ENCODE peak calls at places on chromosomes 11 and 22, in seven cellular contexts. One of them, this sample, is unnamed.

GRCh38 chr11:132142102-132142501 is 771.7 kb downstream of the NTM start:
- DNase-seq in cerebellar cortex: no peak
- DNase-seq in psoas muscle: no peak
- DNase-seq in CD8-positive, alpha-beta T cell: no peak
- DNase-seq in hippocampal formation: no peak
- DNase-seq in activated T-cell treated with anti-CD3 and anti-CD28 coated beads for 48 hours: no peak
- DNase-seq in T1000: no peak
- DNase-seq in this sample: no peak

GRCh38 chr11:107747622-107748021 is 35.8 kb upstream of the SLN start:
- DNase-seq in cerebellar cortex: no peak
- DNase-seq in psoas muscle: no peak
- DNase-seq in CD8-positive, alpha-beta T cell: no peak
- DNase-seq in hippocampal formation: no peak
- DNase-seq in activated T-cell treated with anti-CD3 and anti-CD28 coated beads for 48 hours: no peak
- DNase-seq in T1000: no peak
- DNase-seq in this sample: no peak

GRCh38 chr11:123065634-123066033 is 3.7 kb upstream of the HSPA8 start:
- DNase-seq in cerebellar cortex: no peak
- DNase-seq in psoas muscle: no peak
- DNase-seq in CD8-positive, alpha-beta T cell: no peak
- DNase-seq in hippocampal formation: no peak
- DNase-seq in activated T-cell treated with anti-CD3 and anti-CD28 coated beads for 48 hours: no peak
- DNase-seq in T1000: no peak
- DNase-seq in this sample: no peak

GRCh38 chr11:96752221-96752620 is 362.4 kb downstream of the JRKL start:
- DNase-seq in cerebellar cortex: no peak
- DNase-seq in psoas muscle: no peak
- DNase-seq in CD8-positive, alpha-beta T cell: no peak
- DNase-seq in hippocampal formation: no peak
- DNase-seq in activated T-cell treated with anti-CD3 and anti-CD28 coated beads for 48 hours: no peak
- DNase-seq in T1000: no peak
- DNase-seq in this sample: no peak

GRCh38 chr11:2203440-2204259 is 32.0 kb upstream of the TH start:
- DNase-seq in cerebellar cortex: no peak
- DNase-seq in psoas muscle: peak
- DNase-seq in CD8-positive, alpha-beta T cell: no peak
- DNase-seq in hippocampal formation: no peak
- DNase-seq in activated T-cell treated with anti-CD3 and anti-CD28 coated beads for 48 hours: no peak
- DNase-seq in T1000: no peak
- DNase-seq in this sample: peak

GRCh38 chr22:41229730-41230398 is 10.9 kb downstream of the CHADL start:
- DNase-seq in cerebellar cortex: no peak
- DNase-seq in psoas muscle: no peak
- DNase-seq in CD8-positive, alpha-beta T cell: no peak
- DNase-seq in hippocampal formation: no peak
- DNase-seq in activated T-cell treated with anti-CD3 and anti-CD28 coated beads for 48 hours: no peak
- DNase-seq in T1000: no peak
- DNase-seq in this sample: no peak

GRCh38 chr11:54946429-54946828 is 239.8 kb downstream of the OR4A5 start:
- DNase-seq in cerebellar cortex: no peak
- DNase-seq in psoas muscle: no peak
- DNase-seq in CD8-positive, alpha-beta T cell: no peak
- DNase-seq in hippocampal formation: no peak
- DNase-seq in activated T-cell treated with anti-CD3 and anti-CD28 coated beads for 48 hours: no peak
- DNase-seq in T1000: no peak
- DNase-seq in this sample: no peak

GRCh38 chr22:33823552-33823951 is 96.7 kb downstream of the LARGE1 start:
- DNase-seq in cerebellar cortex: no peak
- DNase-seq in psoas muscle: no peak
- DNase-seq in CD8-positive, alpha-beta T cell: no peak
- DNase-seq in hippocampal formation: no peak
- DNase-seq in activated T-cell treated with anti-CD3 and anti-CD28 coated beads for 48 hours: no peak
- DNase-seq in T1000: no peak
- DNase-seq in this sample: no peak

GRCh38 chr22:49099496-49100124 is 728.1 kb downstream of the BRD1 start:
- DNase-seq in cerebellar cortex: no peak
- DNase-seq in psoas muscle: peak
- DNase-seq in CD8-positive, alpha-beta T cell: no peak
- DNase-seq in hippocampal formation: no peak
- DNase-seq in activated T-cell treated with anti-CD3 and anti-CD28 coated beads for 48 hours: no peak
- DNase-seq in T1000: no peak
- DNase-seq in this sample: no peak

GRCh38 chr11:66373261-66373660 is 1.7 kb upstream of the SLC29A2 start:
- DNase-seq in cerebellar cortex: no peak
- DNase-seq in psoas muscle: peak
- DNase-seq in CD8-positive, alpha-beta T cell: no peak
- DNase-seq in hippocampal formation: no peak
- DNase-seq in activated T-cell treated with anti-CD3 and anti-CD28 coated beads for 48 hours: no peak
- DNase-seq in T1000: no peak
- DNase-seq in this sample: no peak

GRCh38 chr11:62599909-62600308 is 1.8 kb downstream of the MTA2 start:
- DNase-seq in cerebellar cortex: no peak
- DNase-seq in psoas muscle: peak
- DNase-seq in CD8-positive, alpha-beta T cell: no peak
- DNase-seq in hippocampal formation: no peak
- DNase-seq in activated T-cell treated with anti-CD3 and anti-CD28 coated beads for 48 hours: no peak
- DNase-seq in T1000: no peak
- DNase-seq in this sample: no peak

GRCh38 chr11:114082415-114082748 is 22.9 kb downstream of the ZBTB16 start:
- DNase-seq in cerebellar cortex: no peak
- DNase-seq in psoas muscle: peak
- DNase-seq in CD8-positive, alpha-beta T cell: no peak
- DNase-seq in hippocampal formation: no peak
- DNase-seq in activated T-cell treated with anti-CD3 and anti-CD28 coated beads for 48 hours: no peak
- DNase-seq in T1000: no peak
- DNase-seq in this sample: no peak

GRCh38 chr11:35418847-35419712 is at the start of gene SLC1A2:
- DNase-seq in cerebellar cortex: peak
- DNase-seq in psoas muscle: peak
- DNase-seq in CD8-positive, alpha-beta T cell: no peak
- DNase-seq in hippocampal formation: peak
- DNase-seq in activated T-cell treated with anti-CD3 and anti-CD28 coated beads for 48 hours: no peak
- DNase-seq in T1000: no peak
- DNase-seq in this sample: no peak

GRCh38 chr11:34417203-34417602 is 21.5 kb upstream of the CAT start:
- DNase-seq in cerebellar cortex: no peak
- DNase-seq in psoas muscle: no peak
- DNase-seq in CD8-positive, alpha-beta T cell: no peak
- DNase-seq in hippocampal formation: no peak
- DNase-seq in activated T-cell treated with anti-CD3 and anti-CD28 coated beads for 48 hours: no peak
- DNase-seq in T1000: no peak
- DNase-seq in this sample: no peak

GRCh38 chr11:57446055-57446454 is 14.3 kb upstream of the RTN4RL2 start:
- DNase-seq in cerebellar cortex: no peak
- DNase-seq in psoas muscle: no peak
- DNase-seq in CD8-positive, alpha-beta T cell: no peak
- DNase-seq in hippocampal formation: no peak
- DNase-seq in activated T-cell treated with anti-CD3 and anti-CD28 coated beads for 48 hours: no peak
- DNase-seq in T1000: no peak
- DNase-seq in this sample: no peak

GRCh38 chr22:20247010-20247505 is 21.1 kb downstream of the RTN4R start:
- DNase-seq in cerebellar cortex: no peak
- DNase-seq in psoas muscle: no peak
- DNase-seq in CD8-positive, alpha-beta T cell: no peak
- DNase-seq in hippocampal formation: no peak
- DNase-seq in activated T-cell treated with anti-CD3 and anti-CD28 coated beads for 48 hours: no peak
- DNase-seq in T1000: no peak
- DNase-seq in this sample: no peak

GRCh38 chr11:124716596-124716995 is 23.1 kb upstream of the NRGN start:
- DNase-seq in cerebellar cortex: no peak
- DNase-seq in psoas muscle: no peak
- DNase-seq in CD8-positive, alpha-beta T cell: no peak
- DNase-seq in hippocampal formation: no peak
- DNase-seq in activated T-cell treated with anti-CD3 and anti-CD28 coated beads for 48 hours: no peak
- DNase-seq in T1000: no peak
- DNase-seq in this sample: no peak

GRCh38 chr11:91624021-91624420 is 600.6 kb upstream of the FAT3 start:
- DNase-seq in cerebellar cortex: no peak
- DNase-seq in psoas muscle: no peak
- DNase-seq in CD8-positive, alpha-beta T cell: no peak
- DNase-seq in hippocampal formation: no peak
- DNase-seq in activated T-cell treated with anti-CD3 and anti-CD28 coated beads for 48 hours: no peak
- DNase-seq in T1000: no peak
- DNase-seq in this sample: no peak

GRCh38 chr11:1570531-1570895 is 1.6 kb downstream of the DUSP8 start:
- DNase-seq in cerebellar cortex: no peak
- DNase-seq in psoas muscle: no peak
- DNase-seq in CD8-positive, alpha-beta T cell: no peak
- DNase-seq in hippocampal formation: no peak
- DNase-seq in activated T-cell treated with anti-CD3 and anti-CD28 coated beads for 48 hours: no peak
- DNase-seq in T1000: no peak
- DNase-seq in this sample: peak

GRCh38 chr22:17443413-17444203 is 74.3 kb downstream of the CECR2 start:
- DNase-seq in cerebellar cortex: peak
- DNase-seq in psoas muscle: peak
- DNase-seq in CD8-positive, alpha-beta T cell: no peak
- DNase-seq in hippocampal formation: no peak
- DNase-seq in activated T-cell treated with anti-CD3 and anti-CD28 coated beads for 48 hours: no peak
- DNase-seq in T1000: no peak
- DNase-seq in this sample: no peak

GRCh38 chr11:33552756-33553155 is 147.9 kb downstream of the C11orf91 start:
- DNase-seq in cerebellar cortex: no peak
- DNase-seq in psoas muscle: no peak
- DNase-seq in CD8-positive, alpha-beta T cell: no peak
- DNase-seq in hippocampal formation: no peak
- DNase-seq in activated T-cell treated with anti-CD3 and anti-CD28 coated beads for 48 hours: no peak
- DNase-seq in T1000: no peak
- DNase-seq in this sample: no peak

GRCh38 chr22:40203568-40203967 is 25.8 kb downstream of the TNRC6B start:
- DNase-seq in cerebellar cortex: peak
- DNase-seq in psoas muscle: no peak
- DNase-seq in CD8-positive, alpha-beta T cell: peak
- DNase-seq in hippocampal formation: no peak
- DNase-seq in activated T-cell treated with anti-CD3 and anti-CD28 coated beads for 48 hours: no peak
- DNase-seq in T1000: no peak
- DNase-seq in this sample: no peak

GRCh38 chr22:19765477-19766234 is 5.1 kb downstream of the TBX1 start:
- DNase-seq in cerebellar cortex: no peak
- DNase-seq in psoas muscle: no peak
- DNase-seq in CD8-positive, alpha-beta T cell: peak
- DNase-seq in hippocampal formation: no peak
- DNase-seq in activated T-cell treated with anti-CD3 and anti-CD28 coated beads for 48 hours: no peak
- DNase-seq in T1000: no peak
- DNase-seq in this sample: peak

GRCh38 chr11:109939176-109939810 is 153.9 kb upstream of the ZC3H12C start:
- DNase-seq in cerebellar cortex: peak
- DNase-seq in psoas muscle: no peak
- DNase-seq in CD8-positive, alpha-beta T cell: no peak
- DNase-seq in hippocampal formation: no peak
- DNase-seq in activated T-cell treated with anti-CD3 and anti-CD28 coated beads for 48 hours: no peak
- DNase-seq in T1000: no peak
- DNase-seq in this sample: no peak

GRCh38 chr11:66467034-66467659 is 442 bp downstream of the PELI3 start:
- DNase-seq in cerebellar cortex: peak
- DNase-seq in psoas muscle: peak
- DNase-seq in CD8-positive, alpha-beta T cell: no peak
- DNase-seq in hippocampal formation: no peak
- DNase-seq in activated T-cell treated with anti-CD3 and anti-CD28 coated beads for 48 hours: peak
- DNase-seq in T1000: peak
- DNase-seq in this sample: peak

GRCh38 chr11:121892131-121892681 is 223.8 kb downstream of the BLID start:
- DNase-seq in cerebellar cortex: no peak
- DNase-seq in psoas muscle: peak
- DNase-seq in CD8-positive, alpha-beta T cell: no peak
- DNase-seq in hippocampal formation: no peak
- DNase-seq in activated T-cell treated with anti-CD3 and anti-CD28 coated beads for 48 hours: no peak
- DNase-seq in T1000: no peak
- DNase-seq in this sample: no peak

GRCh38 chr11:89463381-89463780 is 27.8 kb downstream of the NOX4 start:
- DNase-seq in cerebellar cortex: no peak
- DNase-seq in psoas muscle: no peak
- DNase-seq in CD8-positive, alpha-beta T cell: no peak
- DNase-seq in hippocampal formation: no peak
- DNase-seq in activated T-cell treated with anti-CD3 and anti-CD28 coated beads for 48 hours: no peak
- DNase-seq in T1000: no peak
- DNase-seq in this sample: no peak

GRCh38 chr11:76074178-76075112 is 131.9 kb downstream of the WNT11 start:
- DNase-seq in cerebellar cortex: no peak
- DNase-seq in psoas muscle: no peak
- DNase-seq in CD8-positive, alpha-beta T cell: no peak
- DNase-seq in hippocampal formation: no peak
- DNase-seq in activated T-cell treated with anti-CD3 and anti-CD28 coated beads for 48 hours: no peak
- DNase-seq in T1000: no peak
- DNase-seq in this sample: no peak

GRCh38 chr22:18999416-18999815 is 63.3 kb upstream of the PRODH start:
- DNase-seq in cerebellar cortex: no peak
- DNase-seq in psoas muscle: no peak
- DNase-seq in CD8-positive, alpha-beta T cell: no peak
- DNase-seq in hippocampal formation: no peak
- DNase-seq in activated T-cell treated with anti-CD3 and anti-CD28 coated beads for 48 hours: no peak
- DNase-seq in T1000: no peak
- DNase-seq in this sample: no peak

GRCh38 chr11:68978931-68979591 is 1.7 kb downstream of the MRGPRD start:
- DNase-seq in cerebellar cortex: no peak
- DNase-seq in psoas muscle: peak
- DNase-seq in CD8-positive, alpha-beta T cell: no peak
- DNase-seq in hippocampal formation: no peak
- DNase-seq in activated T-cell treated with anti-CD3 and anti-CD28 coated beads for 48 hours: no peak
- DNase-seq in T1000: no peak
- DNase-seq in this sample: no peak

GRCh38 chr22:28956506-28956905 is 73.1 kb downstream of the ZNRF3 start:
- DNase-seq in cerebellar cortex: no peak
- DNase-seq in psoas muscle: no peak
- DNase-seq in CD8-positive, alpha-beta T cell: no peak
- DNase-seq in hippocampal formation: no peak
- DNase-seq in activated T-cell treated with anti-CD3 and anti-CD28 coated beads for 48 hours: no peak
- DNase-seq in T1000: no peak
- DNase-seq in this sample: no peak

GRCh38 chr11:34680918-34681554 is 60.1 kb downstream of the EHF start:
- DNase-seq in cerebellar cortex: no peak
- DNase-seq in psoas muscle: no peak
- DNase-seq in CD8-positive, alpha-beta T cell: no peak
- DNase-seq in hippocampal formation: no peak
- DNase-seq in activated T-cell treated with anti-CD3 and anti-CD28 coated beads for 48 hours: no peak
- DNase-seq in T1000: peak
- DNase-seq in this sample: no peak

GRCh38 chr11:20131744-20132666 is 28.3 kb downstream of the DBX1 start:
- DNase-seq in cerebellar cortex: peak
- DNase-seq in psoas muscle: peak
- DNase-seq in CD8-positive, alpha-beta T cell: peak
- DNase-seq in hippocampal formation: peak
- DNase-seq in activated T-cell treated with anti-CD3 and anti-CD28 coated beads for 48 hours: peak
- DNase-seq in T1000: no peak
- DNase-seq in this sample: peak